ENCODE peak calls at places on chromosome 6, in seven cellular contexts. J is GM20000; L is GM12865; K is CD4-positive, alpha-beta T cell; O is GM10248; Z is dorsolateral prefrontal cortex; B is foreskin fibroblast. Q is an unnamed sample.
A peak's percentile ranks its signal among the peaks of the same experiment; 100 is the strongest.

GRCh38 chr6:110864816-110865215 is 9.8 kb upstream of the AMD1 start:
- DNase-seq in O (no peak), B (no peak), Z (no peak), J (no peak), K (no peak), L (no peak), Q (no peak)

GRCh38 chr6:153588328-153588727 is 450.7 kb upstream of the OPRM1 start:
- DNase-seq in J (no peak), Z (no peak), L (no peak), B (no peak), K (no peak), O (no peak), Q (no peak)

GRCh38 chr6:8462169-8462568 is 26.8 kb upstream of the SLC35B3 start:
- DNase-seq in O (no peak), B (no peak), L (no peak), Z (no peak), K (no peak), J (no peak), Q (no peak)

GRCh38 chr6:107080036-107080435 is 35.3 kb downstream of the BEND3 start:
- DNase-seq in Z (no peak), O (no peak), K (no peak), L (peak; percentile 33), B (no peak), J (no peak), Q (no peak)

GRCh38 chr6:50410577-50410976 is 302.7 kb upstream of the TFAP2D start:
- DNase-seq in K (no peak), Z (no peak), O (no peak), B (no peak), J (no peak), L (no peak), Q (no peak)

GRCh38 chr6:80077067-80077466 is 29.4 kb upstream of the BCKDHB start:
- DNase-seq in Z (no peak), O (no peak), K (no peak), J (no peak), L (no peak), B (no peak), Q (no peak)

GRCh38 chr6:154868143-154868594 is 126.9 kb upstream of the TIAM2 start:
- DNase-seq in K (no peak), Z (no peak), L (peak; percentile 53), O (no peak), B (peak; percentile 54), J (peak; percentile 12), Q (no peak)

GRCh38 chr6:35474129-35474977 is 6.2 kb downstream of the RPL10A start:
- DNase-seq in O (no peak), L (peak; percentile 52), K (no peak), J (peak; percentile 19), B (no peak), Z (no peak), Q (no peak)

GRCh38 chr6:3538536-3538935 is 81.7 kb upstream of the SLC22A23 start:
- DNase-seq in B (no peak), J (no peak), Z (no peak), K (no peak), L (no peak), O (no peak), Q (no peak)

GRCh38 chr6:155498370-155498769 is 42.7 kb upstream of the NOX3 start:
- DNase-seq in Z (no peak), B (peak; percentile 30), K (no peak), L (no peak), O (no peak), J (no peak), Q (no peak)

GRCh38 chr6:41894366-41895299 is 542 bp downstream of the USP49 start:
- DNase-seq in K (no peak), L (no peak), O (no peak), J (peak; percentile 16), Z (no peak), B (no peak), Q (peak; percentile 15)

GRCh38 chr6:136782021-136782770 is 10.1 kb downstream of the MAP3K5 start:
- DNase-seq in O (no peak), B (peak; percentile 45), Z (no peak), L (no peak), J (no peak), K (no peak), Q (no peak)

GRCh38 chr6:137112067-137112355 is 61.4 kb downstream of the IL22RA2 start:
- DNase-seq in O (no peak), L (no peak), Z (no peak), J (no peak), B (peak; percentile 24), K (no peak), Q (no peak)

GRCh38 chr6:43890197-43891062 is 120.4 kb downstream of the VEGFA start:
- DNase-seq in K (no peak), B (no peak), L (no peak), O (no peak), J (no peak), Z (no peak), Q (no peak)

GRCh38 chr6:145732788-145733187 is 2.5 kb downstream of the EPM2A start:
- DNase-seq in O (no peak), L (no peak), Z (no peak), B (no peak), J (no peak), K (no peak), Q (no peak)

DNA sequence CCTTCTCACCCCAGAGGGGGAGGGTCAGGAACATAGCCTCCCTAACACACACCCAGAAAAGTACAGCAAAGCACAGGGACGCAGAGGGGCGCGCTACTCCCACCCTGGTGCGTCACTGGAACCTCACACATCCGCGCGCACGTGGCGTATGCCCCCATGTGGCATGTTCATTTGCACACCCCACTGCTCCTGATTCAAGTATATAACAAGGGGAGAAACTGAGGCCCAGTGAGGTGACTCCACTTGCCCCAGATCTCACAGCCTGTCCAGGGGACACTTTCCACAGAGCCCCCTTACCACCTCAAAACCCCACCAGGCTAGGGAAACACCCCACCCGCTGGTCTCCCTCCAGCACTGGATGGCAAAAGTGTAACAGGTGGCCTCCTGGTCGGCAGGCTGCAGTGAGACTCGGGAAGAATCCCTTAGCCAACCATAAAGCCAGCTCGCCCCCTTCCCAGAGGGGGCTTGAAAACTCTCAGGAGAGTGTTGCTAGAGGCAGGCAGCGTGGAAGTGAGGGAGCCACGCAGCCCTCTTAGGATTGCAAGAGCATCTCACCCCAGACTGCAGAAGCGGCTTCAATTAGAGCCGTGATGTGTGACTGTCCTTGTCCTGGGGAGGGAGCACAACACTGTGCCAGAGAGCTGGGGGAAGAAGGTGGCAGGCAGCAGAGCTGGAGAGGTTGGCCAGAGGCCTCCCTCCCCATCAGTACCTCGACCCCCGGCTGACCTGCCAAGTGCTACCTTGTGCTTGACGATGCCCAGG is at the start of gene GRM4:
- DNase-seq in L (no peak), B (no peak), O (no peak), Z (no peak), K (no peak), J (no peak), Q (no peak)
- TF ChIP-seq CTCF in L (no peak), B (no peak), O (no peak), Z (no peak), K (no peak), J (no peak), Q (no peak)

GRCh38 chr6:13795041-13795748 is 19.2 kb downstream of the MCUR1 start:
- DNase-seq in O (peak; percentile 80), K (peak; percentile 85), J (peak; percentile 78), Z (peak; percentile 90), L (peak; percentile 91), B (peak; percentile 72), Q (peak; percentile 95)
- TF ChIP-seq CTCF in O (peak; percentile 94), K (peak; percentile 90), J (peak; percentile 83), Z (peak; percentile 97), L (peak; percentile 91), B (peak; percentile 89), Q (peak; percentile 89)

DNA sequence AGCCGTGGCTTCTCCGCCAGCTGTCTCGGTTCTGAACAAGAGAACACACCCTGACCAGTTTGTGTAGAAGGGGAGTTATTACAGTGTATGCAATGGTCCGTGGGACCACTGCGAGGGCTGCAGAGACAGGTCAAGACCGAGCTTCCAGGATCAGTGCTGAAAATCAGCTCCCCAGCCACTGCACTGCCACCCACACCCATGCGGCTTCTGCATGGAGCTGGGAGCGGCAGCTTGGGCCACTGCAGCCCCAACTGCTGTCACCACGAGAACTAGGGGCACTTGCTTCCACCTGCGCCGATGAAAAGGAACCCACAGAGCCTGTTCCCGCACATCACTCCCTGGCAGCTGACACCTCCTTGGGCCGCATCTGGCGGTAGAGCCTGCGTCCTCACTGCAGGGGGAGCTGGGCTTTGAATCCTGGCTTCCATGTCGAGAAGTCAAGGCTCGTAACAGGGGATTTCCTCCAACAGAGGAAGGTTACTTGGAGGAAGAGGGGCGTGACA is 56.2 kb downstream of the TMEM242 start:
- DNase-seq in L (no peak), K (no peak), J (no peak), Z (peak; percentile 21), B (no peak), O (no peak), Q (no peak)
- TF ChIP-seq CTCF in L (no peak), K (no peak), J (no peak), Z (no peak), B (no peak), O (no peak), Q (no peak)

DNA sequence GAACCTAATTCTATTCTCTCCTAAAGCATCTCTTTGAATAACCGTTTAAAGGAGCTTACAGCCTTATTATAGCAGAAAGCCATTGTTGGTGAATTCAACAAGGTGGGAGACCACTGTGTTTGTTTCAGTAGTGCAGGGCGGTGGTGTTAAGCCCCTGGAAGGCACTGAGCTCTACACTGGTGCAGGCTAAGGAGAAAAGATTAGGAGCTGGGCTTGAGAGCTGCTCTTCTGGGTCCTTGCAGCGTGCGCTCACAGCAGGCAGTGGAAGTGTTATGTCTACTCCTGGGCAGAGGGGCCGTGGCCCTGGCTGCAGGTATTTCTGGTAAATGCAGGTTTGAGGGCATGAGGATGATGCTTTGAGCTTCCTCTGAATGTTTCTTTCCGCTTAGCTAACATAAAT is 361.2 kb downstream of the RNF144B start:
- DNase-seq in J (no peak), L (no peak), B (no peak), Z (no peak), K (no peak), O (no peak), Q (no peak)
- TF ChIP-seq CTCF in J (no peak), L (no peak), B (no peak), Z (no peak), K (no peak), O (no peak), Q (no peak)

GRCh38 chr6:52191824-52192223 is 5.6 kb downstream of the IL17A start:
- DNase-seq in J (no peak), B (no peak), K (no peak), Z (no peak), O (no peak), L (no peak), Q (no peak)
- TF ChIP-seq CTCF in J (no peak), B (no peak), K (no peak), Z (no peak), O (no peak), L (no peak), Q (no peak)

GRCh38 chr6:29976588-29977424 is 34.5 kb downstream of the HLA-A start:
- DNase-seq in B (peak; percentile 68), J (peak; percentile 69), Z (peak; percentile 70), L (peak; percentile 80), K (peak; percentile 29), O (peak; percentile 72), Q (peak; percentile 70)
- TF ChIP-seq CTCF in B (peak; percentile 39), J (peak; percentile 55), Z (peak; percentile 2), L (peak; percentile 24), K (peak; percentile 27), O (peak; percentile 57), Q (peak; percentile 30)

Q was measured in activated CD8-positive, alpha-beta T cell treated with anti-CD3 and anti-CD28 coated beads for 36 hours.